ENCODE peak calls at places on chromosome 10, in nine cellular contexts. U is RCC 7860, R is amniotic stem cell, Z is activated T-cell treated with anti-CD3 and anti-CD28 coated beads for 4 hours, Y is HT-29, N is epithelial cell of esophagus, I is WTC11, S is mesothelial cell of epicardium, G is NCI-H345. J is an unnamed sample.

GRCh38 chr10:8182841-8183240 is 128.4 kb downstream of the GATA3 start:
- DNase-seq in Z (no peak), G (no peak), I (no peak), S (no peak), N (no peak), Y (no peak), R (no peak), U (no peak), J (no peak)

GRCh38 chr10:126618466-126618865 is 52.0 kb downstream of the C10orf90 start:
- DNase-seq in I (no peak), Z (no peak), Y (no peak), N (peak; percentile 9), G (no peak), R (no peak), S (no peak), U (no peak), J (no peak)

GRCh38 chr10:12844796-12845524 is 156.6 kb downstream of the CCDC3 start:
- DNase-seq in R (no peak), N (peak; percentile 63), U (peak; percentile 81), G (no peak), I (no peak), S (peak; percentile 53), Z (no peak), Y (peak; percentile 16), J (peak; percentile 80)

GRCh38 chr10:106636781-106637491 is 527.6 kb downstream of the SORCS1 start:
- DNase-seq in S (no peak), N (no peak), R (no peak), I (no peak), Z (no peak), U (peak; percentile 29), Y (no peak), G (no peak), J (no peak)

GRCh38 chr10:71644307-71645180 is 75.0 kb downstream of the C10orf105 start:
- DNase-seq in Y (no peak), G (no peak), Z (no peak), S (no peak), I (no peak), N (no peak), R (no peak), U (no peak), J (no peak)

GRCh38 chr10:126854726-126855125 is 50.5 kb upstream of the DOCK1 start:
- DNase-seq in Y (no peak), I (no peak), N (no peak), R (no peak), G (no peak), S (no peak), U (no peak), Z (no peak), J (no peak)

GRCh38 chr10:49169776-49170175 is 18.4 kb downstream of the TMEM273 start:
- DNase-seq in R (no peak), U (no peak), G (no peak), I (no peak), Y (no peak), Z (no peak), N (no peak), S (no peak), J (no peak)

GRCh38 chr10:70271996-70272924 is 11.5 kb downstream of the NPFFR1 start:
- DNase-seq in N (no peak), Y (no peak), Z (no peak), G (no peak), I (no peak), R (no peak), S (no peak), U (no peak), J (no peak)

GRCh38 chr10:131979821-131980270 is 1.9 kb downstream of the BNIP3 start:
- DNase-seq in Y (no peak), Z (no peak), N (peak; percentile 27), S (no peak), I (no peak), R (no peak), G (no peak), U (no peak), J (no peak)

GRCh38 chr10:30059209-30060107 is at the start of gene JCAD:
- DNase-seq in S (peak; percentile 78), I (peak; percentile 83), R (no peak), U (peak; percentile 32), Y (peak; percentile 46), N (peak; percentile 25), Z (peak; percentile 35), G (peak; percentile 52), J (peak; percentile 56)

GRCh38 chr10:77504870-77505257 is 132.7 kb downstream of the KCNMA1 start:
- DNase-seq in Y (peak; percentile 5), S (no peak), G (no peak), U (peak; percentile 98), I (no peak), R (no peak), Z (no peak), N (peak; percentile 93), J (no peak)

GRCh38 chr10:31317652-31318381 is 1.2 kb upstream of the ZEB1 start:
- DNase-seq in G (no peak), I (no peak), S (no peak), R (no peak), U (no peak), Z (peak; percentile 63), Y (no peak), N (no peak), J (no peak)

GRCh38 chr10:34164029-34164428 is 651.1 kb downstream of the PARD3 start:
- DNase-seq in I (no peak), Z (no peak), S (no peak), U (no peak), G (no peak), Y (no peak), R (no peak), N (no peak), J (no peak)

GRCh38 chr10:54096892-54097291 is 704.1 kb downstream of the PCDH15 start:
- DNase-seq in Z (no peak), Y (no peak), U (no peak), N (no peak), R (no peak), S (no peak), I (no peak), G (no peak), J (no peak)

GRCh38 chr10:101609481-101609880 is 21.4 kb downstream of the DPCD start:
- DNase-seq in N (no peak), G (no peak), I (no peak), U (no peak), Y (no peak), Z (no peak), S (no peak), R (no peak), J (no peak)

GRCh38 chr10:28722065-28722803 is 44.9 kb downstream of the BAMBI start:
- DNase-seq in R (peak; percentile 11), U (no peak), S (peak; percentile 66), Z (no peak), I (peak; percentile 68), Y (no peak), G (peak; percentile 67), N (peak; percentile 17), J (peak; percentile 37)

GRCh38 chr10:72087969-72088878 is at the start of gene SPOCK2:
- DNase-seq in Y (no peak), N (peak; percentile 19), G (peak; percentile 9), S (no peak), Z (peak; percentile 39), R (no peak), U (no peak), I (peak; percentile 40), J (no peak)

GRCh38 chr10:69786791-69787190 is 14.9 kb upstream of the COL13A1 start:
- DNase-seq in Y (peak; percentile 27), R (no peak), S (no peak), U (peak; percentile 31), N (peak; percentile 56), Z (no peak), G (no peak), I (no peak), J (peak; percentile 51)

GRCh38 chr10:61835069-61835908 is 66.2 kb upstream of the ARID5B start:
- DNase-seq in N (peak; percentile 75), R (no peak), Y (peak; percentile 66), G (peak; percentile 1), S (no peak), Z (no peak), I (no peak), U (peak; percentile 68), J (no peak)

GRCh38 chr10:101438881-101439391 is 85.0 kb downstream of the BTRC start:
- DNase-seq in I (no peak), S (no peak), Y (no peak), Z (no peak), N (peak; percentile 49), G (no peak), R (no peak), U (no peak), J (no peak)

GRCh38 chr10:132521041-132521465 is 16.5 kb upstream of the INPP5A start:
- DNase-seq in U (no peak), Y (no peak), N (no peak), S (no peak), I (peak; percentile 12), G (no peak), Z (no peak), R (no peak), J (no peak)

GRCh38 chr10:23186178-23186577 is 5.9 kb upstream of the PTF1A start:
- DNase-seq in R (no peak), S (no peak), Z (no peak), G (no peak), I (no peak), Y (no peak), U (no peak), N (no peak), J (no peak)

GRCh38 chr10:4174197-4174596 is 389.2 kb upstream of the KLF6 start:
- DNase-seq in Y (peak; percentile 38), G (no peak), I (peak; percentile 60), Z (no peak), S (no peak), U (no peak), N (no peak), R (no peak), J (no peak)

GRCh38 chr10:122307669-122308486 is 36.8 kb downstream of the BTBD16 start:
- DNase-seq in G (no peak), U (peak; percentile 99), R (peak; percentile 88), I (no peak), N (peak; percentile 95), Y (peak; percentile 90), S (no peak), Z (no peak), J (peak; percentile 78)

GRCh38 chr10:132975976-132976682 is 33.8 kb upstream of the CFAP46 start:
- DNase-seq in N (no peak), Y (no peak), U (no peak), R (no peak), S (no peak), G (no peak), I (no peak), Z (no peak), J (no peak)

GRCh38 chr10:75187961-75188426 is 22.6 kb upstream of the VDAC2 start:
- DNase-seq in Y (peak; percentile 76), S (no peak), G (peak; percentile 21), I (peak; percentile 58), U (peak; percentile 43), R (no peak), Z (peak; percentile 45), N (peak; percentile 93), J (peak; percentile 30)

GRCh38 chr10:83432296-83433045 is 706.8 kb upstream of the GHITM start:
- DNase-seq in G (no peak), S (no peak), U (no peak), Z (no peak), N (no peak), I (no peak), Y (no peak), R (no peak), J (no peak)

GRCh38 chr10:122357685-122358084 is 16.8 kb upstream of the PLEKHA1 start:
- DNase-seq in U (no peak), N (no peak), Y (no peak), S (no peak), G (no peak), Z (no peak), I (no peak), R (no peak), J (no peak)

GRCh38 chr10:92850186-92850585 is 1.9 kb downstream of the EXOC6 start:
- DNase-seq in N (peak; percentile 42), S (no peak), Y (no peak), U (no peak), Z (no peak), I (no peak), G (no peak), R (no peak), J (no peak)

GRCh38 chr10:117152668-117153067 is 14.6 kb upstream of the VAX1 start:
- DNase-seq in G (no peak), Z (no peak), I (no peak), U (no peak), N (no peak), R (no peak), Y (no peak), S (no peak), J (no peak)

GRCh38 chr10:3095373-3096139 is 28.2 kb downstream of the PFKP start:
- DNase-seq in N (peak; percentile 98), U (peak; percentile 99), Y (peak; percentile 87), Z (peak; percentile 42), R (peak; percentile 97), I (no peak), G (no peak), S (no peak), J (peak; percentile 87)